ENCODE peak calls at places on chromosome 14, in eight cellular contexts. G, W, E, V, K, T, P and B are unnamed samples.

GRCh38 chr14:61524211-61524806 is 171.0 kb upstream of the HIF1A start:
- DNase-seq in G (peak; percentile 91), W (peak; percentile 86), P (no peak), K (peak; percentile 87), E (peak; percentile 52), T (no peak), V (no peak), B (no peak)

GRCh38 chr14:55366271-55366670 is 45.4 kb downstream of the ATG14 start:
- DNase-seq in K (peak; percentile 53), W (peak; percentile 77), P (no peak), V (no peak), E (no peak), G (peak; percentile 63), T (no peak), B (no peak)

GRCh38 chr14:24139272-24139934 is 2.0 kb downstream of the EMC9 start:
- DNase-seq in E (peak; percentile 42), V (no peak), P (no peak), W (no peak), T (no peak), K (no peak), G (no peak), B (no peak)

GRCh38 chr14:52351561-52352491 is 37.7 kb downstream of the PTGER2 start:
- DNase-seq in W (peak; percentile 87), E (no peak), T (no peak), V (no peak), K (no peak), G (peak; percentile 67), P (no peak), B (peak; percentile 12)

GRCh38 chr14:56809262-56810215 is 740 bp downstream of the OTX2 start:
- DNase-seq in W (no peak), K (no peak), T (no peak), P (no peak), E (no peak), G (no peak), V (no peak), B (no peak)

GRCh38 chr14:103121161-103121845 is 2.0 kb upstream of the TNFAIP2 start:
- DNase-seq in V (no peak), W (peak; percentile 44), T (no peak), G (no peak), E (peak; percentile 27), K (no peak), P (peak; percentile 73), B (no peak)

GRCh38 chr14:24343795-24344660 is 4.2 kb upstream of the RIPK3 start:
- DNase-seq in W (no peak), P (no peak), E (peak; percentile 33), G (no peak), K (no peak), V (no peak), T (no peak), B (no peak)

GRCh38 chr14:56813143-56813551 is 2.9 kb upstream of the OTX2 start:
- DNase-seq in E (no peak), T (no peak), G (no peak), W (no peak), P (no peak), V (no peak), K (no peak), B (no peak)

GRCh38 chr14:92986254-92987147 is 63.6 kb downstream of the CHGA start:
- DNase-seq in T (no peak), K (peak; percentile 53), W (peak; percentile 47), E (peak; percentile 82), G (peak; percentile 82), P (no peak), V (no peak), B (no peak)

GRCh38 chr14:99124482-99125104 is 147.4 kb downstream of the BCL11B start:
- DNase-seq in V (no peak), T (no peak), P (peak; percentile 60), K (no peak), W (no peak), E (no peak), G (no peak), B (no peak)

GRCh38 chr14:103026988-103027387 is 30.4 kb downstream of the CDC42BPB start:
- DNase-seq in W (no peak), P (no peak), K (no peak), E (no peak), V (no peak), T (no peak), G (no peak), B (no peak)

GRCh38 chr14:71070169-71070568 is 162.9 kb downstream of the PCNX1 start:
- DNase-seq in W (peak; percentile 64), K (peak; percentile 80), T (no peak), E (no peak), G (no peak), V (no peak), P (no peak), B (no peak)

GRCh38 chr14:66403183-66403582 is 83.0 kb upstream of the CCDC196 start:
- DNase-seq in G (peak; percentile 21), V (no peak), W (peak; percentile 55), T (no peak), K (peak; percentile 70), P (no peak), E (no peak), B (no peak)

GRCh38 chr14:99094901-99095300 is 177.1 kb downstream of the BCL11B start:
- DNase-seq in V (no peak), T (no peak), P (no peak), K (no peak), E (no peak), W (no peak), G (peak; percentile 34), B (no peak)

GRCh38 chr14:71395151-71395604 is 487.9 kb downstream of the PCNX1 start:
- DNase-seq in P (no peak), K (peak; percentile 35), W (peak; percentile 70), V (no peak), T (no peak), E (no peak), G (no peak), B (no peak)

GRCh38 chr14:75803768-75804167 is 142.7 kb downstream of the TTLL5 start:
- DNase-seq in V (no peak), G (peak; percentile 6), E (no peak), K (no peak), T (no peak), W (no peak), P (peak; percentile 83), B (no peak)

GRCh38 chr14:39393289-39393688 is 38.9 kb downstream of the FBXO33 start:
- DNase-seq in P (no peak), T (no peak), K (peak; percentile 79), E (no peak), V (no peak), W (no peak), G (no peak), B (no peak)

GRCh38 chr14:33791971-33792370 is 158.9 kb downstream of the EGLN3 start:
- DNase-seq in E (no peak), T (no peak), P (no peak), K (no peak), G (no peak), V (no peak), W (no peak), B (no peak)

GRCh38 chr14:22689186-22689585 is 45.0 kb upstream of the OR6J1 start:
- DNase-seq in W (peak; percentile 92), P (peak; percentile 89), G (peak; percentile 93), K (peak; percentile 99), V (no peak), E (no peak), T (peak; percentile 17), B (no peak)

GRCh38 chr14:91330111-91330696 is 85.7 kb upstream of the GPR68 start:
- DNase-seq in P (no peak), V (no peak), E (no peak), K (no peak), G (no peak), W (no peak), T (no peak), B (no peak)

GRCh38 chr14:20347747-20348146 is 4.3 kb downstream of the PARP2 start:
- DNase-seq in G (no peak), T (no peak), P (no peak), E (no peak), V (no peak), W (no peak), K (no peak), B (no peak)